ENCODE peak calls at places on chromosome 9, in eight cellular contexts. Z is left lung, E is fibroblast of mammary gland, V is dorsolateral prefrontal cortex, H is Peyer's patch, L is WERI-Rb-1, N is colonic mucosa, Y is brain microvascular endothelial cell. J is an unnamed sample.

GRCh38 chr9:70030156-70030555 is 13.5 kb upstream of the MAMDC2 start:
- DNase-seq in Z (no peak), E (peak; percentile 35), V (no peak), H (no peak), L (no peak), N (no peak), Y (no peak), J (no peak)

GRCh38 chr9:14349141-14349817 is 35.3 kb upstream of the NFIB start:
- DNase-seq in Z (no peak), E (no peak), V (no peak), H (no peak), L (no peak), N (no peak), Y (no peak), J (no peak)

GRCh38 chr9:89949116-89949515 is 344.3 kb downstream of the GADD45G start:
- DNase-seq in Z (no peak), E (no peak), V (no peak), H (no peak), L (no peak), N (no peak), Y (no peak), J (no peak)

GRCh38 chr9:82116538-82116937 is 128.0 kb downstream of the SPATA31D1 start:
- DNase-seq in Z (no peak), E (peak; percentile 43), V (no peak), H (no peak), L (no peak), N (no peak), Y (no peak), J (no peak)

GRCh38 chr9:98303556-98304125 is 48.2 kb upstream of the TBC1D2 start:
- DNase-seq in Z (no peak), E (no peak), V (no peak), H (no peak), L (no peak), N (no peak), Y (no peak), J (no peak)

GRCh38 chr9:6096821-6097220 is 81.4 kb upstream of the RANBP6 start:
- DNase-seq in Z (no peak), E (peak; percentile 95), V (no peak), H (no peak), L (no peak), N (no peak), Y (peak; percentile 16), J (peak; percentile 44)

GRCh38 chr9:25449503-25449902 is 228.7 kb downstream of the TUSC1 start:
- DNase-seq in Z (no peak), E (no peak), V (no peak), H (no peak), L (no peak), N (no peak), Y (no peak), J (no peak)

GRCh38 chr9:124392254-124392653 is 23.0 kb downstream of the PSMB7 start:
- DNase-seq in Z (peak; percentile 87), E (no peak), V (no peak), H (no peak), L (no peak), N (no peak), Y (no peak), J (no peak)

GRCh38 chr9:11335011-11335410 is 722.2 kb upstream of the PTPRD start:
- DNase-seq in Z (no peak), E (no peak), V (no peak), H (no peak), L (no peak), N (no peak), Y (no peak), J (no peak)

GRCh38 chr9:129609486-129610192 is 11.3 kb downstream of the C9orf50 start:
- DNase-seq in Z (no peak), E (no peak), V (no peak), H (peak; percentile 84), L (peak; percentile 34), N (peak; percentile 76), Y (peak; percentile 63), J (peak; percentile 51)

GRCh38 chr9:78021692-78022091 is 9.9 kb downstream of the GNAQ start:
- DNase-seq in Z (peak; percentile 78), E (no peak), V (no peak), H (no peak), L (no peak), N (peak; percentile 75), Y (no peak), J (no peak)

GRCh38 chr9:20551835-20552234 is 70.5 kb downstream of the MLLT3 start:
- DNase-seq in Z (no peak), E (no peak), V (no peak), H (no peak), L (no peak), N (peak; percentile 69), Y (no peak), J (no peak)

GRCh38 chr9:33782395-33783152 is 12.8 kb upstream of the PRSS3 start:
- DNase-seq in Z (no peak), E (peak; percentile 59), V (no peak), H (no peak), L (no peak), N (no peak), Y (no peak), J (peak; percentile 76)

DNA sequence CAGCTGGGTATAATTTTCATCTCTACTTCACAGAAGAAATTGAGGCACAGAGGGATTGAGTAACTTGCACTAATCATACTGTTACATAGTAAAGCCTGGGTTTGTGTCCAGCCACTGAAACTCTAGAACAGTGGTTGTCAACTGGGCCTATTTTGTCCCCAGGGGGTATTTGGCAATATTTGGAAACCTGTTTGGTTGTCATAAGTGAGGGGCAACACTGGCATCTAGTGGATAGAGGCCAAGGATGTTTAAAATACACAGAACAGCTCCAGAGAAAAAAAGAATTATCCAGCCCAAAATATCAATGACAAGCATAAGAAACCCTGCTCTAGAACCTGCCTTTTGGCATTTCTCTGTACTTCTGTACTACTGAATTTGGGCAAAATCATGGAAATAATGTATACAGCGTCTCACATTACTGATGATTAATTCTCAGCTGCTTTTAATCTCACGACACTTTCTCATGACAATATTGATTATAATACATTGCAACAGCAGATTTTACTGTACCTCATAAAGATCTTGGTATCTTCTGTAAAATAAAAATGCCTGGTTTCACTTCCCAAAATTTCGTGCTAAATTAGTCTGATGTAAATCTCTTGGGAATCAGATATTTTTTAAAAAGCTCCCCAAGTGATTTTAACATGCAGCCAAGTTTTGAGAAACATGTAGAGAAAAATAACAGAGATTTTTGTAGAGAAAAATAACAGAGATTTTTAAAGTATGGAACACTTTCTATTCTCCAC is 112.7 kb downstream of the RORB start:
- DNase-seq in Z (no peak), E (no peak), V (no peak), H (no peak), L (no peak), N (no peak), Y (no peak), J (no peak)
- TF ChIP-seq CTCF in Z (no peak), E (no peak), V (no peak), H (no peak), L (peak; percentile 3), N (no peak), Y (no peak), J (no peak)

GRCh38 chr9:136820947-136821332 is 13.2 kb downstream of the RABL6 start:
- DNase-seq in Z (no peak), E (peak; percentile 18), V (no peak), H (no peak), L (no peak), N (no peak), Y (no peak), J (no peak)
- H3K4me3 ChIP-seq in Z (peak overlapping the region; percentile 26), E (peak overlapping the region; percentile 16), V (peak overlapping the region; percentile 61), H (peak overlapping the region; percentile 24), L (no peak overlapping the region), N (peak overlapping the region; percentile 13), Y (peak overlapping the region; percentile 31), J (no peak overlapping the region)

GRCh38 chr9:86242012-86242411 is 17.4 kb downstream of the C9orf153 start:
- DNase-seq in Z (no peak), E (no peak), V (no peak), H (no peak), L (no peak), N (peak; percentile 38), Y (no peak), J (peak; percentile 17)

GRCh38 chr9:86241216-86241615 is 18.2 kb downstream of the C9orf153 start:
- DNase-seq in Z (no peak), E (no peak), V (no peak), H (no peak), L (no peak), N (no peak), Y (no peak), J (peak; percentile 47)

GRCh38 chr9:86239053-86239770 is 20.2 kb downstream of the C9orf153 start:
- DNase-seq in Z (no peak), E (peak; percentile 16), V (no peak), H (no peak), L (no peak), N (no peak), Y (no peak), J (no peak)
- TF ChIP-seq CTCF in Z (no peak), E (peak; percentile 0), V (peak; percentile 52), H (no peak), L (no peak), N (no peak), Y (peak; percentile 0), J (no peak)

DNA sequence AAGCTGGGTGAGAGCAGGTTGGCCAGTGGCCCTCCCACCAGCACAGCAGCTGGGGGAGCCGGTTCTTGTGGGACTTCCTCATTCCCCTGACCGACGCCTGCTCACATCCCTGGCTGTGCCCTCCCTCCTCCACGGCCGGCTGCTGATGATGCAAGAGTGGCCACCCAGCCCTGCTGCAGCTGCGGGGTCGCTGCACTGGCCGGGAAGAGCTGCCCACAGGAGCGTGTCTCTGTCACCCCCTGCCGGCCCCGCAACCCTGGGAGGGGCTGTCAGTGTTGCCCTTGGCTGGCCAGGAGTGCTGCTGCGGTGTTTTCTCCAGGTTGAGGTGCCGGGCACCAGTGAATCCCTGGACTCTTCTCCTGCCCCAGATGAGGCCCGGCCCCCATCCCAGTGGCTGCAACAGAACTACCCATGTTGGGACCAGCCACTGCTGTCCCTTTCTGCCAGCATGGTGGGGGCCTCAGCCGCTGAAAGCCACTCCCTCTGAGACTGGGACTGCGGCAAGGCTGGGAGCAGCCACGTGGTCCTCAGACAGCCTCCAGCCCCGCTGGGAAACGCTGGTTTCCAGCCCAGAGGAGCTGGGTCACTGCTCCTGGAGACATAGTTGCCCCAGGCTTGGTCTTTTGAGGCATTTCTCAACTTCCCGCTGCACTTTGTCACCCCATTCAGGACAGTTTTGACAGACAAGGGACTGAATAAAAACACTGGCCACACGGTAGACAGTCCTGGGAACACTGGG is 739 bp downstream of the CARD9 start:
- DNase-seq in Z (peak; percentile 93), E (peak; percentile 63), V (no peak), H (peak; percentile 69), L (peak; percentile 74), N (peak; percentile 44), Y (peak; percentile 45), J (peak; percentile 90)
- H3K4me3 ChIP-seq in Z (peak overlapping the region; percentile 50), E (no peak overlapping the region), V (peak overlapping the region; percentile 44), H (peak overlapping the region; percentile 24), L (peak overlapping the region; percentile 43), N (peak overlapping the region; percentile 5), Y (no peak overlapping the region), J (peak overlapping the region; percentile 39)

GRCh38 chr9:2800385-2801179 is 43.3 kb downstream of the PUM3 start:
- DNase-seq in Z (no peak), E (peak; percentile 17), V (no peak), H (no peak), L (peak; percentile 20), N (no peak), Y (no peak), J (peak; percentile 47)
- TF ChIP-seq CTCF in Z (no peak), E (peak; percentile 29), V (no peak), H (no peak), L (peak; percentile 59), N (peak; percentile 13), Y (peak; percentile 55), J (peak; percentile 63)

GRCh38 chr9:93202919-93203712 is 19.2 kb downstream of the WNK2 start:
- DNase-seq in Z (peak; percentile 41), E (no peak), V (no peak), H (no peak), L (peak; percentile 86), N (no peak), Y (no peak), J (no peak)
- H3K4me3 ChIP-seq in Z (no peak overlapping the region), E (no peak overlapping the region), V (no peak overlapping the region), H (no peak overlapping the region), L (peak overlapping the region; percentile 26), N (peak overlapping the region; percentile 13), Y (no peak overlapping the region), J (no peak overlapping the region)

GRCh38 chr9:8366161-8366926 is 566.8 kb upstream of the DMAC1 start:
- DNase-seq in Z (no peak), E (peak; percentile 86), V (no peak), H (no peak), L (no peak), N (no peak), Y (peak; percentile 68), J (no peak)
- TF ChIP-seq CTCF in Z (no peak), E (no peak), V (no peak), H (no peak), L (no peak), N (no peak), Y (no peak), J (no peak)